ENCODE peak calls at places on chromosomes 13 and 19, in seven cellular contexts. Q, A, V, D, N, T and O are unnamed samples.

GRCh38 chr13:70856706-70857105 is 748.5 kb upstream of the KLHL1 start:
- DNase-seq in Q (no peak), A (no peak), V (no peak), D (no peak), N (no peak), T (no peak), O (no peak)

GRCh38 chr19:33921165-33921564 is 124.5 kb downstream of the KCTD15 start:
- DNase-seq in Q (no peak), A (no peak), V (no peak), D (peak), N (no peak), T (no peak), O (no peak)

GRCh38 chr13:100045355-100045754 is 43.5 kb upstream of the PCCA start:
- DNase-seq in Q (no peak), A (no peak), V (no peak), D (no peak), N (no peak), T (no peak), O (no peak)

GRCh38 chr13:76837811-76838210 is 48.4 kb downstream of the KCTD12 start:
- DNase-seq in Q (no peak), A (no peak), V (no peak), D (no peak), N (no peak), T (no peak), O (no peak)

GRCh38 chr19:4984448-4984990 is 15.6 kb downstream of the KDM4B start:
- DNase-seq in Q (no peak), A (no peak), V (no peak), D (no peak), N (no peak), T (no peak), O (no peak)

GRCh38 chr13:26679945-26680516 is 80.6 kb downstream of the GPR12 start:
- DNase-seq in Q (no peak), A (peak), V (no peak), D (peak), N (no peak), T (no peak), O (peak)

GRCh38 chr13:58620171-58620570 is 988.6 kb downstream of the PCDH17 start:
- DNase-seq in Q (no peak), A (no peak), V (no peak), D (peak), N (no peak), T (no peak), O (no peak)

GRCh38 chr13:102911336-102911735 is 65.5 kb downstream of the ERCC5 start:
- DNase-seq in Q (no peak), A (no peak), V (no peak), D (no peak), N (no peak), T (no peak), O (peak)

GRCh38 chr19:33476151-33476707 is 45.4 kb downstream of the PEPD start:
- DNase-seq in Q (no peak), A (no peak), V (no peak), D (peak), N (no peak), T (no peak), O (peak)

GRCh38 chr13:106151056-106151699 is 384.3 kb downstream of the EFNB2 start:
- DNase-seq in Q (no peak), A (peak), V (peak), D (no peak), N (no peak), T (no peak), O (peak)

GRCh38 chr19:37506387-37507166 is at the start of gene ZNF793:
- DNase-seq in Q (peak), A (peak), V (peak), D (peak), N (peak), T (peak), O (peak)

GRCh38 chr19:46656541-46656940 is 4.4 kb downstream of the DACT3 start:
- DNase-seq in Q (no peak), A (no peak), V (no peak), D (no peak), N (no peak), T (no peak), O (no peak)

GRCh38 chr19:19514881-19515763 is at the start of gene TSSK6:
- DNase-seq in Q (no peak), A (no peak), V (no peak), D (no peak), N (no peak), T (no peak), O (no peak)

GRCh38 chr19:28294395-28294794 is 918.6 kb downstream of the UQCRFS1 start:
- DNase-seq in Q (no peak), A (peak), V (no peak), D (no peak), N (no peak), T (no peak), O (peak)

GRCh38 chr19:48913114-48913513 is 13.0 kb downstream of the NUCB1 start:
- DNase-seq in Q (no peak), A (no peak), V (no peak), D (no peak), N (no peak), T (no peak), O (no peak)

GRCh38 chr19:3556978-3557460 is 367 bp downstream of the MFSD12 start:
- DNase-seq in Q (no peak), A (no peak), V (no peak), D (peak), N (peak), T (peak), O (peak)

GRCh38 chr13:106496072-106496997 is 39.1 kb downstream of the EFNB2 start:
- DNase-seq in Q (no peak), A (no peak), V (no peak), D (no peak), N (no peak), T (no peak), O (no peak)

GRCh38 chr19:10565028-10565566 is 713 bp downstream of the KRI1 start:
- DNase-seq in Q (no peak), A (peak), V (no peak), D (peak), N (peak), T (peak), O (peak)

GRCh38 chr19:1260749-1261511 is 8.2 kb upstream of the CIRBP start:
- DNase-seq in Q (peak), A (peak), V (peak), D (peak), N (peak), T (peak), O (peak)

GRCh38 chr13:95797016-95797415 is 120.1 kb downstream of the DNAJC3 start:
- DNase-seq in Q (no peak), A (no peak), V (no peak), D (no peak), N (no peak), T (no peak), O (no peak)

GRCh38 chr19:31283701-31284100 is 65.5 kb downstream of the TSHZ3 start:
- DNase-seq in Q (no peak), A (no peak), V (no peak), D (no peak), N (no peak), T (no peak), O (no peak)

GRCh38 chr13:32212420-32212819 is 102.7 kb downstream of the ZAR1L start:
- DNase-seq in Q (no peak), A (peak), V (peak), D (no peak), N (no peak), T (no peak), O (no peak)

GRCh38 chr19:7393459-7393858 is 44.7 kb downstream of the ARHGEF18 start:
- DNase-seq in Q (no peak), A (no peak), V (no peak), D (no peak), N (no peak), T (no peak), O (no peak)